ENCODE peak calls at places on chromosome 13, in eight cellular contexts. O, D, W, A, P, M, V and J are unnamed samples.

GRCh38 chr13:78137404-78138142 is 218.9 kb upstream of the EDNRB start:
- DNase-seq in O (peak; percentile 43), D (peak; percentile 42), W (peak; percentile 49), A (peak; percentile 41), P (no peak), M (peak; percentile 86), V (peak; percentile 36), J (peak; percentile 65)

GRCh38 chr13:43874512-43875092 is 4.9 kb downstream of the CCDC122 start:
- DNase-seq in O (no peak), D (no peak), W (no peak), A (no peak), P (no peak), M (peak; percentile 43), V (no peak), J (peak; percentile 28)

GRCh38 chr13:111066544-111066943 is 48.6 kb upstream of the ARHGEF7 start:
- DNase-seq in O (no peak), D (no peak), W (no peak), A (no peak), P (no peak), M (no peak), V (peak; percentile 41), J (no peak)

GRCh38 chr13:106651442-106651841 is 83.5 kb upstream of the ARGLU1 start:
- DNase-seq in O (no peak), D (no peak), W (no peak), A (no peak), P (no peak), M (no peak), V (no peak), J (no peak)

GRCh38 chr13:75255653-75256052 is 226.3 kb downstream of the TBC1D4 start:
- DNase-seq in O (no peak), D (no peak), W (no peak), A (no peak), P (no peak), M (no peak), V (no peak), J (no peak)

GRCh38 chr13:56378566-56378965 is 762.2 kb upstream of the PRR20A start:
- DNase-seq in O (no peak), D (no peak), W (no peak), A (no peak), P (no peak), M (no peak), V (no peak), J (no peak)

GRCh38 chr13:19561585-19561984 is 253 bp upstream of the TPTE2 start:
- DNase-seq in O (no peak), D (no peak), W (no peak), A (no peak), P (no peak), M (no peak), V (no peak), J (no peak)

GRCh38 chr13:113077953-113078894 is 27.4 kb upstream of the F7 start:
- DNase-seq in O (no peak), D (no peak), W (no peak), A (no peak), P (no peak), M (no peak), V (no peak), J (no peak)

GRCh38 chr13:106530907-106531520 is 4.4 kb downstream of the EFNB2 start:
- DNase-seq in O (no peak), D (no peak), W (no peak), A (no peak), P (no peak), M (no peak), V (no peak), J (no peak)

GRCh38 chr13:44197791-44198770 is 175.5 kb upstream of the SERP2 start:
- DNase-seq in O (no peak), D (no peak), W (no peak), A (no peak), P (no peak), M (no peak), V (peak; percentile 18), J (no peak)

GRCh38 chr13:109783815-109784589 is 2.4 kb downstream of the IRS2 start:
- DNase-seq in O (no peak), D (no peak), W (no peak), A (no peak), P (no peak), M (peak; percentile 71), V (peak; percentile 30), J (no peak)

GRCh38 chr13:97225533-97225932 is 3.4 kb downstream of the MBNL2 start:
- DNase-seq in O (no peak), D (no peak), W (no peak), A (no peak), P (no peak), M (no peak), V (no peak), J (no peak)

GRCh38 chr13:23723463-23723862 is 153.3 kb downstream of the TNFRSF19 start:
- DNase-seq in O (no peak), D (no peak), W (peak; percentile 41), A (no peak), P (no peak), M (no peak), V (no peak), J (peak; percentile 70)

GRCh38 chr13:67549331-67549730 is 319.2 kb upstream of the PCDH9 start:
- DNase-seq in O (no peak), D (no peak), W (peak; percentile 60), A (no peak), P (no peak), M (no peak), V (no peak), J (no peak)

GRCh38 chr13:27112006-27112405 is 59.6 kb downstream of the USP12 start:
- DNase-seq in O (no peak), D (no peak), W (no peak), A (no peak), P (no peak), M (no peak), V (no peak), J (no peak)

GRCh38 chr13:109868583-109869311 is 82.4 kb upstream of the IRS2 start:
- DNase-seq in O (no peak), D (no peak), W (no peak), A (no peak), P (no peak), M (no peak), V (no peak), J (no peak)

GRCh38 chr13:113816248-113816924 is 47.5 kb downstream of the GAS6 start:
- DNase-seq in O (no peak), D (no peak), W (no peak), A (no peak), P (no peak), M (no peak), V (no peak), J (peak; percentile 31)

GRCh38 chr13:84831666-84832657 is 949.7 kb upstream of the SLITRK1 start:
- DNase-seq in O (no peak), D (no peak), W (no peak), A (no peak), P (no peak), M (no peak), V (no peak), J (no peak)
- TF ChIP-seq CTCF in O (no peak), D (no peak), W (no peak), A (no peak), P (no peak), M (no peak), V (no peak), J (no peak)

GRCh38 chr13:42047561-42048322 is 706 bp upstream of the DGKH start:
- DNase-seq in O (no peak), D (peak; percentile 53), W (no peak), A (peak; percentile 54), P (peak; percentile 32), M (peak; percentile 75), V (peak; percentile 79), J (peak; percentile 51)

GRCh38 chr13:42046448-42046847 is 2.0 kb upstream of the DGKH start:
- DNase-seq in O (no peak), D (no peak), W (no peak), A (no peak), P (no peak), M (no peak), V (no peak), J (no peak)

GRCh38 chr13:42048323-42048624 is 174 bp upstream of the DGKH start:
- DNase-seq in O (no peak), D (no peak), W (no peak), A (no peak), P (no peak), M (peak; percentile 15), V (no peak), J (no peak)

GRCh38 chr13:42049454-42049780 is 969 bp downstream of the DGKH start:
- DNase-seq in O (no peak), D (no peak), W (no peak), A (no peak), P (no peak), M (no peak), V (no peak), J (no peak)

DNA sequence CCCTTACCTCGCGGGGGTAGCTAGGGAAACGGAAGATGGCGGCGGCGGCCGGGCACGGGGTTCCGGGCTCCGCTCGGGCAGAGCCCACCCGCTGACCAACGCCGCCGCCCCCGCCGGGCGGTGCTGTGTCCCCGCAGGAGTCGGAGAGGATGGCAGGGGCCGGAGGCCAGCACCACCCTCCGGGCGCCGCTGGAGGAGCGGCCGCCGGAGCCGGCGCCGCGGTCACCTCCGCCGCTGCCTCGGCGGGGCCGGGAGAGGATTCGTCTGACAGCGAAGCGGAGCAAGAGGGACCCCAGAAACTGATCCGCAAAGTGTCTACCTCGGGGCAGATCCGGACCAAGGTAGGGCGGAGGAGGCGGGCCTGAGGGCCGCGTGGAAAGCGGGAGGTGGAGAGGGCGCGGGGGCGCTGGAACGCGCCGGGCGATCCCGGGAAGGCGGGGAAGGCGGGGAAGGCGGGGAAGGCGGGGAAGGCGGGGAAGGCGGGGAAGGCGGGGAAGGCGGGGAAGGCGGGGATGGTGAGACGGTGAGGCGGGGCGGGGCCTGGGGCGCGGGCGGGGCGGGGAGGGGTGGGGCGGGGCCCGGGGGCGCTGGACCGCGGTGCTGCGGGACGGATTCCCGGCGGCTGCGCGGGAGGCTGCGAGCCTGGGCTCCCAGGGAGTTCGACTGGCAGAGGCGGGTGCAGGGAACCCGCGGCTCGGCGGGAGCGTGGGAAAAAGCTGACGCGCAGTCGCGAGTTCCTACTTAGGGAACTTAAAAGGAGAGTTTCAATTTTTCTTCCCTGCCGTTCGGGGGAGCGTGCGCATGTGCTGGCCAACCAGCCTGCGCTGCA is at the start of gene DGKH:
- DNase-seq in O (peak; percentile 55), D (peak; percentile 73), W (no peak), A (peak; percentile 84), P (peak; percentile 84), M (peak; percentile 83), V (peak; percentile 90), J (peak; percentile 68)
- TF ChIP-seq CTCF in O (no peak), D (peak; percentile 16), W (no peak), A (no peak), P (no peak), M (no peak), V (no peak), J (peak; percentile 31)

GRCh38 chr13:98866882-98867281 is 111.0 kb downstream of the DOCK9 start:
- DNase-seq in O (no peak), D (no peak), W (no peak), A (no peak), P (no peak), M (no peak), V (no peak), J (no peak)
- TF ChIP-seq CTCF in O (no peak), D (peak; percentile 48), W (peak; percentile 9), A (no peak), P (no peak), M (no peak), V (no peak), J (peak; percentile 56)

DNA sequence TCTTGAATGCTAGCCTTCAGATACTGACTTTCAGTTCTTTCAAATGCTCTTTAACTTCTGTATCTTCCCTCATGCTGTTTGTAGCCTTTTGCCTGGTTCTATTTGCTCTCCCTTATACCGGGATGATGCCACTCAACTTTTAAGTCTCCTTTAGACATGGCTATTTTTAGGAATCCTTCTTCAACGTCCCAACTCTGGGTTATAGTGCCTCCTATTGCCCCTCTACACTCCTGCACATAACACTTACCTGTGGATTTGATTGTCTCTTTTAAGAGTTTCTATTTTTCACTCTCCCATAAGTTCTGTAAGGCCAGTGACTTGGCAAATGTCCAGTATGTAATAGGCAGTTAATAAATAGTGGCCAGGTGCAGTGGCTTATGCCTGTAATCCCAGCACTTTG is 343.0 kb downstream of the KLF5 start:
- DNase-seq in O (no peak), D (no peak), W (no peak), A (no peak), P (no peak), M (no peak), V (no peak), J (no peak)
- TF ChIP-seq CTCF in O (no peak), D (no peak), W (no peak), A (no peak), P (no peak), M (peak; percentile 35), V (no peak), J (no peak)